ENCODE peak calls at places on chromosomes 1 and 21, in seven cellular contexts. T, J, X, P, B, H and Q are unnamed samples.

GRCh38 chr1:77370588-77371306 is 88.9 kb downstream of the AK5 start:
- DNase-seq in P (no peak), X (no peak), H (no peak), J (no peak), B (peak; percentile 94), T (no peak), Q (no peak)

GRCh38 chr1:41474490-41475271 is 9.8 kb downstream of the EDN2 start:
- DNase-seq in J (no peak), H (no peak), X (no peak), B (no peak), P (peak; percentile 28), T (peak; percentile 54), Q (no peak)

GRCh38 chr1:26375081-26375480 is 2.5 kb upstream of the ZNF683 start:
- DNase-seq in P (no peak), B (no peak), H (no peak), X (no peak), T (no peak), J (no peak), Q (no peak)

GRCh38 chr21:42056468-42056867 is 14.6 kb upstream of the UMODL1 start:
- DNase-seq in T (peak; percentile 26), H (no peak), X (no peak), B (no peak), J (no peak), P (no peak), Q (no peak)

GRCh38 chr1:211742889-211743529 is 67.6 kb upstream of the NEK2 start:
- DNase-seq in P (no peak), B (no peak), T (no peak), H (no peak), X (no peak), J (no peak), Q (no peak)

GRCh38 chr1:96843196-96843595 is 121.6 kb downstream of the PTBP2 start:
- DNase-seq in P (no peak), T (no peak), X (no peak), B (peak; percentile 57), J (no peak), H (no peak), Q (no peak)

GRCh38 chr1:21161842-21162241 is 14.9 kb downstream of the EIF4G3 start:
- DNase-seq in T (no peak), B (no peak), J (no peak), X (no peak), P (no peak), H (no peak), Q (no peak)

GRCh38 chr1:169964206-169964605 is 70.5 kb upstream of the SCYL3 start:
- DNase-seq in X (no peak), J (no peak), P (no peak), T (no peak), H (no peak), B (no peak), Q (no peak)

GRCh38 chr1:110210604-110211502 is 739 bp downstream of the KCNC4 start:
- DNase-seq in B (no peak), P (peak; percentile 64), H (peak; percentile 36), T (peak; percentile 38), X (peak; percentile 49), J (peak; percentile 75), Q (no peak)

GRCh38 chr1:204791453-204792366 is 79.0 kb upstream of the NFASC start:
- DNase-seq in B (no peak), X (peak; percentile 69), J (peak; percentile 84), P (peak; percentile 97), H (peak; percentile 46), T (peak; percentile 59), Q (peak; percentile 44)

GRCh38 chr1:165484532-165484931 is 39.6 kb upstream of the RXRG start:
- DNase-seq in J (no peak), B (no peak), X (no peak), P (no peak), H (no peak), T (no peak), Q (no peak)

GRCh38 chr21:39715804-39716397 is 29.1 kb upstream of the IGSF5 start:
- DNase-seq in T (peak; percentile 20), H (peak; percentile 36), B (peak; percentile 10), J (peak; percentile 72), P (peak; percentile 81), X (peak; percentile 56), Q (no peak)

GRCh38 chr1:20787775-20788488 is 825 bp upstream of the HP1BP3 start:
- DNase-seq in B (peak; percentile 19), X (no peak), T (peak; percentile 31), P (peak; percentile 28), J (no peak), H (peak; percentile 71), Q (no peak)

GRCh38 chr1:240109920-240110685 is 18.4 kb downstream of the FMN2 start:
- DNase-seq in T (no peak), H (no peak), J (no peak), P (no peak), B (no peak), X (no peak), Q (no peak)

GRCh38 chr1:86487131-86487804 is 18.5 kb downstream of the CLCA1 start:
- DNase-seq in P (no peak), T (no peak), H (no peak), J (no peak), X (no peak), B (peak; percentile 98), Q (no peak)

GRCh38 chr1:197496722-197497121 is 228.7 kb downstream of the CRB1 start:
- DNase-seq in X (no peak), H (no peak), T (no peak), J (no peak), P (no peak), B (no peak), Q (no peak)

GRCh38 chr1:110172001-110172400 is 21.7 kb downstream of the SLC6A17 start:
- DNase-seq in X (no peak), J (no peak), H (no peak), P (no peak), T (no peak), B (no peak), Q (no peak)

GRCh38 chr1:93014156-93014555 is 52.9 kb upstream of the DIPK1A start:
- DNase-seq in P (no peak), B (no peak), J (no peak), X (no peak), H (peak; percentile 38), T (no peak), Q (no peak)

GRCh38 chr1:184770176-184770575 is 15.5 kb upstream of the EDEM3 start:
- DNase-seq in H (no peak), B (no peak), T (no peak), P (no peak), X (no peak), J (no peak), Q (no peak)

GRCh38 chr1:32962248-32962896 is 2.2 kb downstream of the RNF19B start:
- DNase-seq in P (no peak), J (no peak), X (no peak), H (peak; percentile 41), B (no peak), T (no peak), Q (no peak)

GRCh38 chr1:201414051-201414738 is 7.3 kb downstream of the TNNI1 start:
- DNase-seq in H (no peak), J (no peak), P (no peak), X (no peak), B (no peak), T (no peak), Q (no peak)

GRCh38 chr1:206040328-206040727 is 12.6 kb upstream of the RHEX start:
- DNase-seq in X (no peak), J (no peak), P (peak; percentile 17), H (no peak), B (no peak), T (no peak), Q (no peak)

GRCh38 chr1:30984167-30984870 is 75.8 kb upstream of the SDC3 start:
- DNase-seq in H (no peak), X (no peak), T (no peak), B (no peak), P (no peak), J (no peak), Q (no peak)

GRCh38 chr1:27102707-27103468 is 52.0 kb downstream of the SLC9A1 start:
- DNase-seq in H (peak; percentile 60), B (no peak), P (peak; percentile 84), J (peak; percentile 95), X (peak; percentile 94), T (peak; percentile 71), Q (peak; percentile 79)

GRCh38 chr1:1208713-1209433 is 2.5 kb upstream of the TNFRSF18 start:
- DNase-seq in B (no peak), X (peak; percentile 2), T (no peak), H (no peak), J (peak; percentile 6), P (peak; percentile 0), Q (no peak)

GRCh38 chr1:94713472-94714141 is 106.5 kb upstream of the SLC44A3 start:
- DNase-seq in T (peak; percentile 86), X (no peak), B (peak; percentile 98), J (no peak), P (peak; percentile 94), H (no peak), Q (no peak)

GRCh38 chr1:93701619-93702018 is 20.0 kb upstream of the BCAR3 start:
- DNase-seq in J (no peak), H (peak; percentile 55), X (no peak), B (peak; percentile 97), P (no peak), T (peak; percentile 97), Q (no peak)

GRCh38 chr1:53460666-53461328 is 1.6 kb downstream of the DMRTB1 start:
- DNase-seq in H (no peak), P (no peak), J (peak; percentile 74), T (no peak), X (no peak), B (no peak), Q (no peak)

GRCh38 chr1:8825985-8826481 is 8.6 kb upstream of the RERE start:
- DNase-seq in H (peak; percentile 12), J (no peak), P (no peak), X (no peak), T (no peak), B (peak; percentile 90), Q (no peak)